ENCODE peak calls at places on chromosomes 6 and 20, in ten cellular contexts. D is CD8-positive, alpha-beta T cell; Z is activated naive CD8-positive, alpha-beta T cell treated with anti-CD3 and anti-CD28 coated beads, Interleukin-2, amount 50 U/mL, for 24 hours; S is germinal center; F is occipital lobe; J is RPMI7951; T is SW480; R is HEK293T; U is fibroblast of the aortic adventitia; I is left cardiac atrium. M is an unnamed sample.
A peak's percentile ranks its signal among the peaks of the same experiment; 100 is the strongest.

GRCh38 chr6:112282217-112282616 is 27.9 kb upstream of the LAMA4 start:
- DNase-seq in I (peak; percentile 74), D (no peak), U (peak; percentile 82), Z (no peak), F (peak; percentile 59), J (peak; percentile 96), S (no peak), R (peak; percentile 65), T (no peak), M (peak; percentile 84)

GRCh38 chr6:122059918-122060317 is 339.5 kb upstream of the HSF2 start:
- DNase-seq in D (no peak), R (no peak), S (no peak), U (no peak), Z (no peak), T (no peak), I (no peak), J (no peak), F (no peak), M (no peak)

GRCh38 chr20:24698189-24698588 is 228.8 kb downstream of the SYNDIG1 start:
- DNase-seq in Z (no peak), I (no peak), J (no peak), U (no peak), F (no peak), D (peak; percentile 7), R (no peak), S (no peak), T (no peak), M (no peak)

GRCh38 chr6:75296811-75297779 is 12.5 kb upstream of the TMEM30A start:
- DNase-seq in R (peak; percentile 23), T (peak; percentile 49), Z (no peak), S (peak; percentile 39), J (peak; percentile 62), U (peak; percentile 81), I (no peak), D (no peak), F (no peak), M (peak; percentile 84)

GRCh38 chr20:10863337-10864060 is 189.7 kb upstream of the JAG1 start:
- DNase-seq in R (no peak), F (no peak), S (no peak), T (no peak), J (peak; percentile 80), D (no peak), Z (no peak), I (no peak), U (peak; percentile 95), M (no peak)

GRCh38 chr6:71403422-71404134 is 115.0 kb downstream of the OGFRL1 start:
- DNase-seq in R (no peak), D (no peak), S (no peak), J (peak; percentile 21), T (no peak), I (no peak), U (no peak), F (no peak), Z (no peak), M (peak; percentile 72)

GRCh38 chr6:129239825-129240491 is 357.0 kb downstream of the LAMA2 start:
- DNase-seq in D (no peak), F (no peak), U (no peak), I (no peak), R (no peak), T (no peak), J (no peak), S (no peak), Z (no peak), M (no peak)

GRCh38 chr20:38165089-38165965 is at the start of gene TGM2:
- DNase-seq in F (no peak), U (peak; percentile 65), Z (peak; percentile 56), R (peak; percentile 84), D (peak; percentile 25), J (peak; percentile 92), S (peak; percentile 77), T (peak; percentile 89), I (peak; percentile 91), M (peak; percentile 93)

GRCh38 chr6:44606506-44606905 is 219.0 kb downstream of the CDC5L start:
- DNase-seq in Z (no peak), R (no peak), J (no peak), T (no peak), S (no peak), I (peak; percentile 47), F (no peak), D (no peak), U (no peak), M (no peak)

GRCh38 chr6:17001188-17001587 is 100.7 kb upstream of the STMND1 start:
- DNase-seq in D (no peak), I (no peak), J (peak; percentile 42), Z (no peak), U (no peak), T (peak; percentile 2), R (no peak), F (no peak), S (no peak), M (no peak)

GRCh38 chr20:19849341-19850189 is 91.5 kb downstream of the RIN2 start:
- DNase-seq in D (no peak), I (peak; percentile 45), Z (no peak), F (peak; percentile 18), J (peak; percentile 55), S (no peak), U (peak; percentile 72), R (no peak), T (no peak), M (no peak)

GRCh38 chr6:6008648-6009421 is 2.1 kb upstream of the NRN1 start:
- DNase-seq in F (peak; percentile 41), R (peak; percentile 89), Z (peak; percentile 75), T (peak; percentile 69), I (peak; percentile 63), D (peak; percentile 29), J (peak; percentile 89), S (peak; percentile 89), U (no peak), M (peak; percentile 97)